ENCODE peak calls at places on chromosomes 3 and 15, in five cellular contexts. O, A, Q, L and H are unnamed samples.

GRCh38 chr15:31065824-31066223 is 35.7 kb downstream of the TRPM1 start:
- DNase-seq in O (no peak), A (no peak), Q (no peak), L (no peak), H (no peak)

GRCh38 chr15:85761635-85762034 is 33.1 kb downstream of the KLHL25 start:
- DNase-seq in O (peak), A (no peak), Q (peak), L (no peak), H (no peak)

GRCh38 chr3:30455840-30456239 is 150.6 kb upstream of the TGFBR2 start:
- DNase-seq in O (no peak), A (peak), Q (no peak), L (peak), H (no peak)

GRCh38 chr15:68526269-68526668 is 52.5 kb upstream of the CORO2B start:
- DNase-seq in O (peak), A (no peak), Q (no peak), L (no peak), H (no peak)

GRCh38 chr15:100668321-100668690 is 65.9 kb downstream of the ASB7 start:
- DNase-seq in O (peak), A (no peak), Q (no peak), L (no peak), H (no peak)

GRCh38 chr3:126958638-126959085 is 24.3 kb upstream of the PLXNA1 start:
- DNase-seq in O (no peak), A (peak), Q (no peak), L (peak), H (no peak)

GRCh38 chr3:52043750-52044149 is 12.6 kb downstream of the DUSP7 start:
- DNase-seq in O (no peak), A (no peak), Q (no peak), L (no peak), H (no peak)

GRCh38 chr3:59499954-59500353 is 450.1 kb upstream of the CFAP20DC start:
- DNase-seq in O (no peak), A (no peak), Q (no peak), L (no peak), H (no peak)

GRCh38 chr3:29430558-29430971 is 149.7 kb downstream of the RBMS3 start:
- DNase-seq in O (peak), A (no peak), Q (no peak), L (no peak), H (no peak)

GRCh38 chr3:51718547-51719412 is 11.9 kb downstream of the GRM2 start:
- DNase-seq in O (peak), A (peak), Q (peak), L (no peak), H (no peak)

GRCh38 chr3:111976254-111976653 is 2.6 kb upstream of the ABHD10 start:
- DNase-seq in O (no peak), A (no peak), Q (no peak), L (no peak), H (no peak)

GRCh38 chr15:79769081-79769481 is 127.7 kb downstream of the MTHFS start:
- DNase-seq in O (no peak), A (no peak), Q (no peak), L (no peak), H (no peak)

GRCh38 chr3:149641011-149641728 is 16.7 kb downstream of the WWTR1 start:
- DNase-seq in O (no peak), A (no peak), Q (no peak), L (no peak), H (no peak)

GRCh38 chr3:185737020-185737419 is 87.8 kb downstream of the IGF2BP2 start:
- DNase-seq in O (peak), A (no peak), Q (no peak), L (no peak), H (no peak)

GRCh38 chr3:158808697-158809096 is 6.8 kb downstream of the MFSD1 start:
- DNase-seq in O (peak), A (no peak), Q (no peak), L (no peak), H (no peak)

GRCh38 chr3:126440709-126440995 is 35.0 kb downstream of the ZXDC start:
- DNase-seq in O (no peak), A (no peak), Q (no peak), L (peak), H (no peak)

GRCh38 chr3:40309925-40310635 is 573 bp downstream of the EIF1B start:
- DNase-seq in O (peak), A (peak), Q (peak), L (peak), H (peak)

GRCh38 chr15:47301481-47301880 is 415.8 kb upstream of the SEMA6D start:
- DNase-seq in O (no peak), A (no peak), Q (peak), L (no peak), H (no peak)

GRCh38 chr15:28923726-28924280 is 38.0 kb downstream of the APBA2 start:
- DNase-seq in O (no peak), A (no peak), Q (no peak), L (peak), H (no peak)

GRCh38 chr3:40476478-40477470 is at the start of gene ZNF619:
- DNase-seq in O (peak), A (peak), Q (peak), L (peak), H (peak)

GRCh38 chr3:184168363-184169120 is 6.1 kb upstream of the AP2M1 start:
- DNase-seq in O (peak), A (no peak), Q (no peak), L (no peak), H (no peak)

GRCh38 chr15:67755936-67756335 is 69.4 kb upstream of the SKOR1 start:
- DNase-seq in O (no peak), A (no peak), Q (no peak), L (no peak), H (no peak)

GRCh38 chr3:152524198-152525140 is 255.7 kb downstream of the MBNL1 start:
- DNase-seq in O (peak), A (no peak), Q (no peak), L (no peak), H (no peak)

GRCh38 chr3:123350971-123351370 is 97.9 kb downstream of the ADCY5 start:
- DNase-seq in O (no peak), A (no peak), Q (no peak), L (peak), H (no peak)

GRCh38 chr3:194938845-194939531 is 253.3 kb downstream of the FAM43A start:
- DNase-seq in O (peak), A (no peak), Q (no peak), L (no peak), H (no peak)

DNA sequence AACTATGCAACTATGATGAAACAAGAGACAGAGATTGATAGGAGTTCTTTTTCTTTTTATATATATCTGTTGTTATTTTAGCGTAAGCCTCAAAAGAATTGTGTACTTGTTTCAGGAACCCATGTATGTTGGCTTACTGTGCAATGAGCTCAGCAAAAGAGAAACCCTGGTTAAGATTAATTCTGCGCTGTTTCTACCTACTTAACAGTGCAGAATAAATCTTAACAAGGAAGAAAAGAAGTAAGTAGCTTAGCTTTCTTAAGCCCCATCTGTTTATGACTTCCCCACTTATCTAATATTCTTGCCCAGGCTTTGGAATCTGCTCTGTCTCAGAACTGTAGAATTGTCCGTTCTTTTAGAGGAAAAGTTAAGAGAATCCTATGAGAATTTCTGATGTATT is 27.4 kb downstream of the ECT2 start:
- DNase-seq in O (no peak), A (no peak), Q (no peak), L (no peak), H (no peak)
- H3K27ac ChIP-seq in O (peak), A (no peak), Q (no peak), L (no peak), H (no peak)

GRCh38 chr15:93189562-93189961 is 100.6 kb upstream of the RGMA start:
- DNase-seq in O (no peak), A (no peak), Q (no peak), L (no peak), H (no peak)
- H3K27ac ChIP-seq in O (no peak), A (no peak), Q (no peak), L (no peak), H (no peak)

GRCh38 chr3:131125684-131126083 is 99.0 kb downstream of the NEK11 start:
- DNase-seq in O (no peak), A (no peak), Q (no peak), L (no peak), H (no peak)
- H3K27ac ChIP-seq in O (no peak), A (no peak), Q (no peak), L (no peak), H (no peak)

GRCh38 chr3:125043599-125044151 is 12.1 kb downstream of the HEG1 start:
- DNase-seq in O (no peak), A (peak), Q (no peak), L (peak), H (no peak)
- H3K27ac ChIP-seq in O (no peak), A (peak), Q (peak), L (peak), H (peak)

GRCh38 chr15:80895965-80896364 is 93.7 kb downstream of the MESD start:
- DNase-seq in O (no peak), A (no peak), Q (no peak), L (no peak), H (no peak)
- H3K27ac ChIP-seq in O (no peak), A (no peak), Q (no peak), L (no peak), H (no peak)

DNA sequence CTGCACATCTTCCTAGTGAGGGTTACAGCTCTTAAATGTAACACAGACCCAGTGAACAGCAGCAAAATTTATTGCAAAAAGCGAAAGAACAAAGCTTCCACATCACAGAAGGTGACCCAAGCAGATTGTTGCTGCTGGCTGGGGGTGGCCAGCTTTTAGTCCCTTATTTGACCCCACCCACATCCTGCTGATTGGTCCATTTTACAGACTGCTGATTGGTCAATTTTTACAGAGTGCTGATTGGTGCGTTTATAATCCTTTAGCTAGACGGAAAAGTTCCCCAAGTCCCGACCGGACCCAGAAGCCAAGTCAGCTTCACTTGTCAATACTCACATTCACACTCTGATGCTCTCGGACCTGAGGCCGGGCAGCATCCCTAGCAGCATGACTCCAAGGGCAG is 154.5 kb upstream of the ATP10A start:
- DNase-seq in O (no peak), A (no peak), Q (no peak), L (no peak), H (no peak)
- H3K27ac ChIP-seq in O (no peak), A (no peak), Q (no peak), L (no peak), H (no peak)

GRCh38 chr15:39403674-39404117 is 177.2 kb upstream of the THBS1 start:
- DNase-seq in O (peak), A (no peak), Q (no peak), L (no peak), H (no peak)
- H3K27ac ChIP-seq in O (peak), A (no peak), Q (no peak), L (no peak), H (no peak)